ENCODE peak calls at places on chromosomes 13 and 19, in nine cellular contexts. One of them, this sample, is unnamed.

GRCh38 chr19:10284641-10285278 is 2.0 kb upstream of the ICAM4 start:
- DNase-seq in activated T-cell treated with anti-CD3 and anti-CD28 coated beads for 4 hours: no peak
- DNase-seq in iris pigment epithelial cell: no peak
- DNase-seq in stimulated activated CD4-positive, alpha-beta T cell treated with anti-CD3 and anti-CD28 coated beads, Interleukin-2, amount 100 ng/mL, for 48 hours: no peak
- DNase-seq in ELF-1: no peak
- DNase-seq in Daoy: no peak
- DNase-seq in ovary: no peak
- DNase-seq in thoracic aorta: no peak
- DNase-seq in activated CD4-positive, CD25-positive, alpha-beta regulatory T cell: no peak
- DNase-seq in this sample: no peak

GRCh38 chr13:43245374-43245964 is 222.1 kb downstream of the DNAJC15 start:
- DNase-seq in activated T-cell treated with anti-CD3 and anti-CD28 coated beads for 4 hours: no peak
- DNase-seq in iris pigment epithelial cell: peak; percentile 89
- DNase-seq in stimulated activated CD4-positive, alpha-beta T cell treated with anti-CD3 and anti-CD28 coated beads, Interleukin-2, amount 100 ng/mL, for 48 hours: no peak
- DNase-seq in ELF-1: no peak
- DNase-seq in Daoy: peak; percentile 40
- DNase-seq in ovary: no peak
- DNase-seq in thoracic aorta: no peak
- DNase-seq in activated CD4-positive, CD25-positive, alpha-beta regulatory T cell: no peak
- DNase-seq in this sample: no peak

GRCh38 chr19:31220540-31220939 is 128.7 kb downstream of the TSHZ3 start:
- DNase-seq in activated T-cell treated with anti-CD3 and anti-CD28 coated beads for 4 hours: no peak
- DNase-seq in iris pigment epithelial cell: peak; percentile 19
- DNase-seq in stimulated activated CD4-positive, alpha-beta T cell treated with anti-CD3 and anti-CD28 coated beads, Interleukin-2, amount 100 ng/mL, for 48 hours: no peak
- DNase-seq in ELF-1: peak; percentile 9
- DNase-seq in Daoy: peak; percentile 26
- DNase-seq in ovary: no peak
- DNase-seq in thoracic aorta: no peak
- DNase-seq in activated CD4-positive, CD25-positive, alpha-beta regulatory T cell: no peak
- DNase-seq in this sample: no peak

GRCh38 chr19:15498156-15498858 is 10.0 kb upstream of the CYP4F22 start:
- DNase-seq in activated T-cell treated with anti-CD3 and anti-CD28 coated beads for 4 hours: no peak
- DNase-seq in iris pigment epithelial cell: no peak
- DNase-seq in stimulated activated CD4-positive, alpha-beta T cell treated with anti-CD3 and anti-CD28 coated beads, Interleukin-2, amount 100 ng/mL, for 48 hours: no peak
- DNase-seq in ELF-1: no peak
- DNase-seq in Daoy: no peak
- DNase-seq in ovary: no peak
- DNase-seq in thoracic aorta: no peak
- DNase-seq in activated CD4-positive, CD25-positive, alpha-beta regulatory T cell: no peak
- DNase-seq in this sample: no peak

GRCh38 chr13:79779761-79780160 is 298.8 kb downstream of the NDFIP2 start:
- DNase-seq in activated T-cell treated with anti-CD3 and anti-CD28 coated beads for 4 hours: no peak
- DNase-seq in iris pigment epithelial cell: peak; percentile 65
- DNase-seq in stimulated activated CD4-positive, alpha-beta T cell treated with anti-CD3 and anti-CD28 coated beads, Interleukin-2, amount 100 ng/mL, for 48 hours: no peak
- DNase-seq in ELF-1: peak; percentile 30
- DNase-seq in Daoy: no peak
- DNase-seq in ovary: peak; percentile 33
- DNase-seq in thoracic aorta: no peak
- DNase-seq in activated CD4-positive, CD25-positive, alpha-beta regulatory T cell: no peak
- DNase-seq in this sample: no peak

GRCh38 chr19:33675501-33676124 is 53.9 kb downstream of the CHST8 start:
- DNase-seq in activated T-cell treated with anti-CD3 and anti-CD28 coated beads for 4 hours: no peak
- DNase-seq in iris pigment epithelial cell: no peak
- DNase-seq in stimulated activated CD4-positive, alpha-beta T cell treated with anti-CD3 and anti-CD28 coated beads, Interleukin-2, amount 100 ng/mL, for 48 hours: no peak
- DNase-seq in ELF-1: no peak
- DNase-seq in Daoy: no peak
- DNase-seq in ovary: no peak
- DNase-seq in thoracic aorta: no peak
- DNase-seq in activated CD4-positive, CD25-positive, alpha-beta regulatory T cell: no peak
- DNase-seq in this sample: no peak

GRCh38 chr13:29749401-29750177 is 100.8 kb downstream of the UBL3 start:
- DNase-seq in activated T-cell treated with anti-CD3 and anti-CD28 coated beads for 4 hours: no peak
- DNase-seq in iris pigment epithelial cell: peak; percentile 33
- DNase-seq in stimulated activated CD4-positive, alpha-beta T cell treated with anti-CD3 and anti-CD28 coated beads, Interleukin-2, amount 100 ng/mL, for 48 hours: no peak
- DNase-seq in ELF-1: no peak
- DNase-seq in Daoy: peak; percentile 60
- DNase-seq in ovary: no peak
- DNase-seq in thoracic aorta: no peak
- DNase-seq in activated CD4-positive, CD25-positive, alpha-beta regulatory T cell: no peak
- DNase-seq in this sample: no peak

GRCh38 chr13:49292742-49293498 is 45.2 kb downstream of the CDADC1 start:
- DNase-seq in activated T-cell treated with anti-CD3 and anti-CD28 coated beads for 4 hours: no peak
- DNase-seq in iris pigment epithelial cell: peak; percentile 81
- DNase-seq in stimulated activated CD4-positive, alpha-beta T cell treated with anti-CD3 and anti-CD28 coated beads, Interleukin-2, amount 100 ng/mL, for 48 hours: no peak
- DNase-seq in ELF-1: no peak
- DNase-seq in Daoy: no peak
- DNase-seq in ovary: peak; percentile 87
- DNase-seq in thoracic aorta: peak; percentile 82
- DNase-seq in activated CD4-positive, CD25-positive, alpha-beta regulatory T cell: no peak
- DNase-seq in this sample: no peak

GRCh38 chr19:48633148-48634035 is 3.8 kb downstream of the DBP start:
- DNase-seq in activated T-cell treated with anti-CD3 and anti-CD28 coated beads for 4 hours: no peak
- DNase-seq in iris pigment epithelial cell: no peak
- DNase-seq in stimulated activated CD4-positive, alpha-beta T cell treated with anti-CD3 and anti-CD28 coated beads, Interleukin-2, amount 100 ng/mL, for 48 hours: no peak
- DNase-seq in ELF-1: peak; percentile 73
- DNase-seq in Daoy: no peak
- DNase-seq in ovary: peak; percentile 68
- DNase-seq in thoracic aorta: no peak
- DNase-seq in activated CD4-positive, CD25-positive, alpha-beta regulatory T cell: no peak
- DNase-seq in this sample: no peak

GRCh38 chr19:46469541-46470185 is 1.7 kb downstream of the PNMA8A start:
- DNase-seq in activated T-cell treated with anti-CD3 and anti-CD28 coated beads for 4 hours: no peak
- DNase-seq in iris pigment epithelial cell: no peak
- DNase-seq in stimulated activated CD4-positive, alpha-beta T cell treated with anti-CD3 and anti-CD28 coated beads, Interleukin-2, amount 100 ng/mL, for 48 hours: no peak
- DNase-seq in ELF-1: no peak
- DNase-seq in Daoy: no peak
- DNase-seq in ovary: peak; percentile 60
- DNase-seq in thoracic aorta: no peak
- DNase-seq in activated CD4-positive, CD25-positive, alpha-beta regulatory T cell: no peak
- DNase-seq in this sample: no peak

GRCh38 chr13:46622918-46623256 is 69.9 kb downstream of the LRCH1 start:
- DNase-seq in activated T-cell treated with anti-CD3 and anti-CD28 coated beads for 4 hours: no peak
- DNase-seq in iris pigment epithelial cell: peak; percentile 83
- DNase-seq in stimulated activated CD4-positive, alpha-beta T cell treated with anti-CD3 and anti-CD28 coated beads, Interleukin-2, amount 100 ng/mL, for 48 hours: no peak
- DNase-seq in ELF-1: no peak
- DNase-seq in Daoy: peak; percentile 13
- DNase-seq in ovary: peak; percentile 67
- DNase-seq in thoracic aorta: no peak
- DNase-seq in activated CD4-positive, CD25-positive, alpha-beta regulatory T cell: no peak
- DNase-seq in this sample: no peak

GRCh38 chr13:24083722-24084421 is 76.6 kb upstream of the SPATA13 start:
- DNase-seq in activated T-cell treated with anti-CD3 and anti-CD28 coated beads for 4 hours: no peak
- DNase-seq in iris pigment epithelial cell: no peak
- DNase-seq in stimulated activated CD4-positive, alpha-beta T cell treated with anti-CD3 and anti-CD28 coated beads, Interleukin-2, amount 100 ng/mL, for 48 hours: no peak
- DNase-seq in ELF-1: no peak
- DNase-seq in Daoy: no peak
- DNase-seq in ovary: no peak
- DNase-seq in thoracic aorta: no peak
- DNase-seq in activated CD4-positive, CD25-positive, alpha-beta regulatory T cell: no peak
- DNase-seq in this sample: no peak

GRCh38 chr19:39963860-39964259 is 7.1 kb upstream of the PSMC4 start:
- DNase-seq in activated T-cell treated with anti-CD3 and anti-CD28 coated beads for 4 hours: no peak
- DNase-seq in iris pigment epithelial cell: no peak
- DNase-seq in stimulated activated CD4-positive, alpha-beta T cell treated with anti-CD3 and anti-CD28 coated beads, Interleukin-2, amount 100 ng/mL, for 48 hours: no peak
- DNase-seq in ELF-1: no peak
- DNase-seq in Daoy: no peak
- DNase-seq in ovary: no peak
- DNase-seq in thoracic aorta: no peak
- DNase-seq in activated CD4-positive, CD25-positive, alpha-beta regulatory T cell: no peak
- DNase-seq in this sample: no peak

GRCh38 chr19:48283908-48284307 is 14.0 kb downstream of the ZNF114 start:
- DNase-seq in activated T-cell treated with anti-CD3 and anti-CD28 coated beads for 4 hours: no peak
- DNase-seq in iris pigment epithelial cell: peak; percentile 97
- DNase-seq in stimulated activated CD4-positive, alpha-beta T cell treated with anti-CD3 and anti-CD28 coated beads, Interleukin-2, amount 100 ng/mL, for 48 hours: no peak
- DNase-seq in ELF-1: no peak
- DNase-seq in Daoy: no peak
- DNase-seq in ovary: no peak
- DNase-seq in thoracic aorta: no peak
- DNase-seq in activated CD4-positive, CD25-positive, alpha-beta regulatory T cell: no peak
- DNase-seq in this sample: no peak

GRCh38 chr13:29743229-29743786 is 107.1 kb downstream of the UBL3 start:
- DNase-seq in activated T-cell treated with anti-CD3 and anti-CD28 coated beads for 4 hours: no peak
- DNase-seq in iris pigment epithelial cell: no peak
- DNase-seq in stimulated activated CD4-positive, alpha-beta T cell treated with anti-CD3 and anti-CD28 coated beads, Interleukin-2, amount 100 ng/mL, for 48 hours: no peak
- DNase-seq in ELF-1: peak; percentile 75
- DNase-seq in Daoy: peak; percentile 76
- DNase-seq in ovary: no peak
- DNase-seq in thoracic aorta: no peak
- DNase-seq in activated CD4-positive, CD25-positive, alpha-beta regulatory T cell: no peak
- DNase-seq in this sample: no peak

GRCh38 chr19:44142014-44142523 is 715 bp downstream of the ZNF234 start:
- DNase-seq in activated T-cell treated with anti-CD3 and anti-CD28 coated beads for 4 hours: no peak
- DNase-seq in iris pigment epithelial cell: peak; percentile 37
- DNase-seq in stimulated activated CD4-positive, alpha-beta T cell treated with anti-CD3 and anti-CD28 coated beads, Interleukin-2, amount 100 ng/mL, for 48 hours: no peak
- DNase-seq in ELF-1: no peak
- DNase-seq in Daoy: peak; percentile 20
- DNase-seq in ovary: no peak
- DNase-seq in thoracic aorta: no peak
- DNase-seq in activated CD4-positive, CD25-positive, alpha-beta regulatory T cell: no peak
- DNase-seq in this sample: no peak

GRCh38 chr13:45142440-45143345 is 22.4 kb downstream of the GTF2F2 start:
- DNase-seq in activated T-cell treated with anti-CD3 and anti-CD28 coated beads for 4 hours: no peak
- DNase-seq in iris pigment epithelial cell: peak; percentile 50
- DNase-seq in stimulated activated CD4-positive, alpha-beta T cell treated with anti-CD3 and anti-CD28 coated beads, Interleukin-2, amount 100 ng/mL, for 48 hours: no peak
- DNase-seq in ELF-1: no peak
- DNase-seq in Daoy: no peak
- DNase-seq in ovary: no peak
- DNase-seq in thoracic aorta: no peak
- DNase-seq in activated CD4-positive, CD25-positive, alpha-beta regulatory T cell: no peak
- DNase-seq in this sample: no peak

GRCh38 chr19:5719274-5719960 is 529 bp downstream of the LONP1 start:
- DNase-seq in activated T-cell treated with anti-CD3 and anti-CD28 coated beads for 4 hours: no peak
- DNase-seq in iris pigment epithelial cell: peak; percentile 46
- DNase-seq in stimulated activated CD4-positive, alpha-beta T cell treated with anti-CD3 and anti-CD28 coated beads, Interleukin-2, amount 100 ng/mL, for 48 hours: peak; percentile 30
- DNase-seq in ELF-1: peak; percentile 42
- DNase-seq in Daoy: peak; percentile 20
- DNase-seq in ovary: no peak
- DNase-seq in thoracic aorta: no peak
- DNase-seq in activated CD4-positive, CD25-positive, alpha-beta regulatory T cell: no peak
- DNase-seq in this sample: peak; percentile 38

GRCh38 chr19:46861691-46862503 is 1.1 kb downstream of the ARHGAP35 start:
- DNase-seq in activated T-cell treated with anti-CD3 and anti-CD28 coated beads for 4 hours: no peak
- DNase-seq in iris pigment epithelial cell: peak; percentile 32
- DNase-seq in stimulated activated CD4-positive, alpha-beta T cell treated with anti-CD3 and anti-CD28 coated beads, Interleukin-2, amount 100 ng/mL, for 48 hours: no peak
- DNase-seq in ELF-1: peak; percentile 45
- DNase-seq in Daoy: peak; percentile 40
- DNase-seq in ovary: no peak
- DNase-seq in thoracic aorta: no peak
- DNase-seq in activated CD4-positive, CD25-positive, alpha-beta regulatory T cell: no peak
- DNase-seq in this sample: no peak

GRCh38 chr13:112255550-112256120 is 120.5 kb upstream of the SPACA7 start:
- DNase-seq in activated T-cell treated with anti-CD3 and anti-CD28 coated beads for 4 hours: no peak
- DNase-seq in iris pigment epithelial cell: no peak
- DNase-seq in stimulated activated CD4-positive, alpha-beta T cell treated with anti-CD3 and anti-CD28 coated beads, Interleukin-2, amount 100 ng/mL, for 48 hours: no peak
- DNase-seq in ELF-1: no peak
- DNase-seq in Daoy: no peak
- DNase-seq in ovary: no peak
- DNase-seq in thoracic aorta: no peak
- DNase-seq in activated CD4-positive, CD25-positive, alpha-beta regulatory T cell: no peak
- DNase-seq in this sample: no peak

GRCh38 chr19:18442941-18443340 is 5.0 kb upstream of the ISYNA1 start:
- DNase-seq in activated T-cell treated with anti-CD3 and anti-CD28 coated beads for 4 hours: no peak
- DNase-seq in iris pigment epithelial cell: no peak
- DNase-seq in stimulated activated CD4-positive, alpha-beta T cell treated with anti-CD3 and anti-CD28 coated beads, Interleukin-2, amount 100 ng/mL, for 48 hours: no peak
- DNase-seq in ELF-1: no peak
- DNase-seq in Daoy: no peak
- DNase-seq in ovary: no peak
- DNase-seq in thoracic aorta: no peak
- DNase-seq in activated CD4-positive, CD25-positive, alpha-beta regulatory T cell: no peak
- DNase-seq in this sample: no peak

GRCh38 chr19:963401-964022 is 20.6 kb upstream of the WDR18 start:
- DNase-seq in activated T-cell treated with anti-CD3 and anti-CD28 coated beads for 4 hours: no peak
- DNase-seq in iris pigment epithelial cell: no peak
- DNase-seq in stimulated activated CD4-positive, alpha-beta T cell treated with anti-CD3 and anti-CD28 coated beads, Interleukin-2, amount 100 ng/mL, for 48 hours: no peak
- DNase-seq in ELF-1: peak; percentile 69
- DNase-seq in Daoy: no peak
- DNase-seq in ovary: no peak
- DNase-seq in thoracic aorta: no peak
- DNase-seq in activated CD4-positive, CD25-positive, alpha-beta regulatory T cell: no peak
- DNase-seq in this sample: no peak

GRCh38 chr13:93216122-93216521 is 10.5 kb upstream of the GPC6 start:
- DNase-seq in activated T-cell treated with anti-CD3 and anti-CD28 coated beads for 4 hours: no peak
- DNase-seq in iris pigment epithelial cell: no peak
- DNase-seq in stimulated activated CD4-positive, alpha-beta T cell treated with anti-CD3 and anti-CD28 coated beads, Interleukin-2, amount 100 ng/mL, for 48 hours: no peak
- DNase-seq in ELF-1: peak; percentile 71
- DNase-seq in Daoy: no peak
- DNase-seq in ovary: no peak
- DNase-seq in thoracic aorta: no peak
- DNase-seq in activated CD4-positive, CD25-positive, alpha-beta regulatory T cell: no peak
- DNase-seq in this sample: no peak

GRCh38 chr19:49387936-49388372 is at the start of gene KASH5:
- DNase-seq in activated T-cell treated with anti-CD3 and anti-CD28 coated beads for 4 hours: peak; percentile 81
- DNase-seq in iris pigment epithelial cell: peak; percentile 29
- DNase-seq in stimulated activated CD4-positive, alpha-beta T cell treated with anti-CD3 and anti-CD28 coated beads, Interleukin-2, amount 100 ng/mL, for 48 hours: peak; percentile 73
- DNase-seq in ELF-1: peak; percentile 87
- DNase-seq in Daoy: no peak
- DNase-seq in ovary: peak; percentile 63
- DNase-seq in thoracic aorta: no peak
- DNase-seq in activated CD4-positive, CD25-positive, alpha-beta regulatory T cell: peak; percentile 83
- DNase-seq in this sample: peak; percentile 91

GRCh38 chr13:33610471-33611015 is 207.4 kb upstream of the RFC3 start:
- DNase-seq in activated T-cell treated with anti-CD3 and anti-CD28 coated beads for 4 hours: peak; percentile 15
- DNase-seq in iris pigment epithelial cell: peak; percentile 16
- DNase-seq in stimulated activated CD4-positive, alpha-beta T cell treated with anti-CD3 and anti-CD28 coated beads, Interleukin-2, amount 100 ng/mL, for 48 hours: peak; percentile 47
- DNase-seq in ELF-1: peak; percentile 43
- DNase-seq in Daoy: peak; percentile 86
- DNase-seq in ovary: peak; percentile 27
- DNase-seq in thoracic aorta: no peak
- DNase-seq in activated CD4-positive, CD25-positive, alpha-beta regulatory T cell: peak; percentile 2
- DNase-seq in this sample: no peak

GRCh38 chr19:13835791-13836723 is 40.8 kb downstream of the ZSWIM4 start:
- DNase-seq in activated T-cell treated with anti-CD3 and anti-CD28 coated beads for 4 hours: no peak
- DNase-seq in iris pigment epithelial cell: no peak
- DNase-seq in stimulated activated CD4-positive, alpha-beta T cell treated with anti-CD3 and anti-CD28 coated beads, Interleukin-2, amount 100 ng/mL, for 48 hours: no peak
- DNase-seq in ELF-1: no peak
- DNase-seq in Daoy: peak; percentile 39
- DNase-seq in ovary: no peak
- DNase-seq in thoracic aorta: no peak
- DNase-seq in activated CD4-positive, CD25-positive, alpha-beta regulatory T cell: no peak
- DNase-seq in this sample: no peak

GRCh38 chr13:112115403-112116091 is 48.6 kb downstream of the SOX1 start:
- DNase-seq in activated T-cell treated with anti-CD3 and anti-CD28 coated beads for 4 hours: no peak
- DNase-seq in iris pigment epithelial cell: no peak
- DNase-seq in stimulated activated CD4-positive, alpha-beta T cell treated with anti-CD3 and anti-CD28 coated beads, Interleukin-2, amount 100 ng/mL, for 48 hours: no peak
- DNase-seq in ELF-1: no peak
- DNase-seq in Daoy: no peak
- DNase-seq in ovary: no peak
- DNase-seq in thoracic aorta: no peak
- DNase-seq in activated CD4-positive, CD25-positive, alpha-beta regulatory T cell: no peak
- DNase-seq in this sample: no peak

GRCh38 chr19:7534531-7534980 is 961 bp upstream of the PNPLA6 start:
- DNase-seq in activated T-cell treated with anti-CD3 and anti-CD28 coated beads for 4 hours: peak; percentile 17
- DNase-seq in iris pigment epithelial cell: peak; percentile 78
- DNase-seq in stimulated activated CD4-positive, alpha-beta T cell treated with anti-CD3 and anti-CD28 coated beads, Interleukin-2, amount 100 ng/mL, for 48 hours: peak; percentile 30
- DNase-seq in ELF-1: peak; percentile 65
- DNase-seq in Daoy: peak; percentile 72
- DNase-seq in ovary: peak; percentile 64
- DNase-seq in thoracic aorta: peak; percentile 70
- DNase-seq in activated CD4-positive, CD25-positive, alpha-beta regulatory T cell: no peak
- DNase-seq in this sample: peak; percentile 53

GRCh38 chr13:25847145-25847544 is 204.7 kb downstream of the SHISA2 start:
- DNase-seq in activated T-cell treated with anti-CD3 and anti-CD28 coated beads for 4 hours: no peak
- DNase-seq in iris pigment epithelial cell: no peak
- DNase-seq in stimulated activated CD4-positive, alpha-beta T cell treated with anti-CD3 and anti-CD28 coated beads, Interleukin-2, amount 100 ng/mL, for 48 hours: no peak
- DNase-seq in ELF-1: no peak
- DNase-seq in Daoy: no peak
- DNase-seq in ovary: no peak
- DNase-seq in thoracic aorta: no peak
- DNase-seq in activated CD4-positive, CD25-positive, alpha-beta regulatory T cell: no peak
- DNase-seq in this sample: no peak

GRCh38 chr19:35742121-35742724 is at the start of gene IGFLR1:
- DNase-seq in activated T-cell treated with anti-CD3 and anti-CD28 coated beads for 4 hours: peak; percentile 64
- DNase-seq in iris pigment epithelial cell: no peak
- DNase-seq in stimulated activated CD4-positive, alpha-beta T cell treated with anti-CD3 and anti-CD28 coated beads, Interleukin-2, amount 100 ng/mL, for 48 hours: peak; percentile 58
- DNase-seq in ELF-1: no peak
- DNase-seq in Daoy: no peak
- DNase-seq in ovary: no peak
- DNase-seq in thoracic aorta: no peak
- DNase-seq in activated CD4-positive, CD25-positive, alpha-beta regulatory T cell: peak; percentile 33
- DNase-seq in this sample: peak; percentile 58

This sample was measured in germinal center.